ENCODE peak calls at places on chromosomes 3 and 15, in five cellular contexts. G, U, J, V and K are unnamed samples. For H3K4me1 and H3K36me3, the result is how much of the 10 kb centered on the place peaks cover.

GRCh38 chr15:56366211-56366610 is 985 bp downstream of the TEX9 start:
- DNase-seq in J (no peak), U (no peak), V (no peak), G (no peak), K (no peak)

GRCh38 chr15:62325597-62325996 is 160.5 kb upstream of the C2CD4B start:
- DNase-seq in J (no peak), U (no peak), V (no peak), G (no peak), K (no peak)

GRCh38 chr15:67149859-67150824 is 84.7 kb downstream of the SMAD3 start:
- DNase-seq in U (no peak), J (no peak), G (peak), V (no peak), K (no peak)

GRCh38 chr3:163916596-163917560 is 1161.4 kb downstream of the SI start:
- DNase-seq in V (no peak), G (no peak), J (no peak), U (no peak), K (no peak)

GRCh38 chr15:41263891-41264351 is 32.9 kb downstream of the CHP1 start:
- DNase-seq in V (no peak), U (no peak), J (no peak), G (peak), K (no peak)

GRCh38 chr3:195039180-195039843 is 231.6 kb downstream of the XXYLT1 start:
- DNase-seq in J (no peak), U (no peak), G (no peak), V (no peak), K (no peak)

GRCh38 chr15:96314508-96314907 is 16.0 kb upstream of the NR2F2 start:
- DNase-seq in G (no peak), V (no peak), J (no peak), U (no peak), K (no peak)

GRCh38 chr3:123342631-123343080 is 106.2 kb downstream of the ADCY5 start:
- DNase-seq in J (peak), U (peak), V (no peak), G (no peak), K (no peak)

GRCh38 chr3:117281371-117281770 is 571.8 kb downstream of the TUSC7 start:
- DNase-seq in J (no peak), V (no peak), U (no peak), G (peak), K (no peak)

GRCh38 chr3:141312359-141313090 is 55.8 kb upstream of the ZBTB38 start:
- DNase-seq in G (no peak), V (no peak), U (no peak), J (no peak), K (no peak)

GRCh38 chr3:148269816-148270215 is 427.9 kb upstream of the AGTR1 start:
- DNase-seq in J (no peak), U (no peak), G (peak), V (no peak), K (no peak)

GRCh38 chr15:97995881-97996603 is 35.5 kb downstream of the ARRDC4 start:
- DNase-seq in G (peak), U (no peak), V (no peak), J (no peak), K (peak)

GRCh38 chr15:83105450-83105849 is 2.0 kb upstream of the TM6SF1 start:
- DNase-seq in V (no peak), G (no peak), J (no peak), U (no peak), K (no peak)

GRCh38 chr15:92924216-92924615 is 24.1 kb downstream of the CHD2 start:
- DNase-seq in J (no peak), U (no peak), V (no peak), G (no peak), K (no peak)

GRCh38 chr3:31755911-31756658 is 223.4 kb downstream of the STT3B start:
- DNase-seq in G (no peak), U (no peak), J (no peak), V (no peak), K (peak)

GRCh38 chr15:94335616-94336015 is 104.3 kb downstream of the MCTP2 start:
- DNase-seq in V (no peak), G (peak), U (no peak), J (no peak), K (no peak)

GRCh38 chr3:45412731-45413130 is 24.4 kb downstream of the LARS2 start:
- DNase-seq in J (no peak), U (no peak), G (no peak), V (no peak), K (peak)

GRCh38 chr15:67385971-67386370 is 131.4 kb downstream of the IQCH start:
- DNase-seq in G (peak), J (no peak), V (no peak), U (no peak), K (no peak)

GRCh38 chr3:147616998-147617619 is 207.9 kb downstream of the ZIC1 start:
- DNase-seq in U (no peak), J (no peak), V (no peak), G (peak), K (no peak)

GRCh38 chr15:64050281-64051092 is 4.2 kb upstream of the DAPK2 start:
- DNase-seq in V (no peak), G (no peak), U (no peak), J (peak), K (peak)

GRCh38 chr15:101675796-101676582 is 23.8 kb upstream of the TM2D3 start:
- DNase-seq in J (no peak), U (no peak), V (no peak), G (peak), K (no peak)

GRCh38 chr15:80518522-80518921 is 114.3 kb downstream of the ARNT2 start:
- DNase-seq in V (no peak), U (no peak), J (no peak), G (no peak), K (no peak)

GRCh38 chr3:197516517-197516889 is 39.3 kb downstream of the BDH1 start:
- DNase-seq in G (peak), U (no peak), V (peak), J (peak), K (no peak)

GRCh38 chr3:23921052-23921511 is 4.2 kb downstream of the RPL15 start:
- DNase-seq in V (no peak), J (no peak), G (peak), U (no peak), K (no peak)

GRCh38 chr15:56715220-56715619 is 18.1 kb downstream of the ZNF280D start:
- DNase-seq in J (no peak), V (no peak), G (no peak), U (no peak), K (no peak)

GRCh38 chr3:194814878-194815357 is 129.2 kb downstream of the FAM43A start:
- DNase-seq in G (peak), V (no peak), U (no peak), J (no peak), K (no peak)

GRCh38 chr15:41862515-41863116 is 24.0 kb downstream of the PLA2G4B start:
- DNase-seq in U (no peak), V (peak), G (no peak), J (no peak), K (peak)

GRCh38 chr3:114903213-114903612 is 243.9 kb downstream of the ZBTB20 start:
- DNase-seq in U (no peak), G (peak), V (no peak), J (no peak), K (no peak)

GRCh38 chr3:188152660-188153497 is 1.1 kb upstream of the LPP start:
- DNase-seq in U (peak), V (peak), G (peak), J (peak), K (peak)

GRCh38 chr15:66780973-66781718 is 79.1 kb downstream of the SMAD6 start:
- DNase-seq in V (no peak), U (no peak), G (no peak), J (no peak), K (no peak)

GRCh38 chr3:129323651-129324294 is 45.1 kb downstream of the HMCES start:
- DNase-seq in G (peak), V (no peak), J (no peak), U (no peak), K (no peak)

GRCh38 chr15:60798821-60799220 is 319.9 kb upstream of the ICE2 start:
- DNase-seq in G (peak), V (no peak), U (no peak), J (no peak), K (no peak)

GRCh38 chr3:16369247-16369646 is 104.2 kb downstream of the OXNAD1 start:
- DNase-seq in V (no peak), U (no peak), J (no peak), G (peak), K (no peak)

GRCh38 chr3:5035692-5036535 is 56.7 kb downstream of the BHLHE40 start:
- DNase-seq in U (no peak), J (no peak), V (no peak), G (peak), K (no peak)

GRCh38 chr3:159766563-159767185 is 222.0 kb upstream of the IL12A start:
- DNase-seq in J (no peak), G (peak), V (no peak), U (no peak), K (no peak)

GRCh38 chr3:192887701-192888100 is 30.0 kb downstream of the MB21D2 start:
- DNase-seq in U (no peak), V (no peak), J (no peak), G (no peak), K (no peak)

GRCh38 chr3:128714887-128715496 is 11.0 kb upstream of the RAB7A start:
- DNase-seq in G (no peak), V (no peak), U (no peak), J (no peak), K (no peak)

GRCh38 chr15:38895326-38896282 is 331.0 kb upstream of the RASGRP1 start:
- DNase-seq in U (no peak), G (peak), J (no peak), V (no peak), K (no peak)

DNA sequence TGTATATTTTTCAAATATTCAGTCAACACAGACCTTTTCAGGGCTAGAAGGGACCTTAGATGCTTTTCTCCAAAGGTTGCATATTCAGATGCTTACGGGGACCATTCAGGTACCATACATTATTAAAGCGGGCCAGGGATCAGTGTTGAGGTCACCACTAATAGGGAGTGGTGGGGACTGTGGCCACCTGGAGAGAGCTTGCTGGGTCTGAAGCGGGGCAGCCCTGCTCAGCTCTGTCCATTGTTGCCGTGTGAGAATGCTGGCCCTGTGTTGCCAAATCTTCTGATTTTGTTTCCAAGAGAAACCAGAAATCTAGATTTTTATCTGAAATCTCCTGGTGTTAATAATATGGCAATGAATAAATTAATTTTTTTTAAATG is 23.7 kb downstream of the ABHD2 start:
- DNase-seq in J (no peak), U (no peak), V (no peak), G (no peak), K (no peak)
- H3K4me1 ChIP-seq in J (half or more), U (under half), V (half or more), G (under half), K (under half)

GRCh38 chr15:79042213-79042928 is 48.2 kb downstream of the RASGRF1 start:
- DNase-seq in G (no peak), V (no peak), U (no peak), J (no peak), K (no peak)
- H3K36me3 ChIP-seq in G (under half), V (under half), U (under half), J (under half), K (under half)

GRCh38 chr3:11289864-11290263 is 17.7 kb downstream of the ATG7 start:
- DNase-seq in G (peak), V (no peak), U (no peak), J (no peak), K (no peak)
- H3K4me1 ChIP-seq in G (half or more), V (half or more), U (under half), J (under half), K (under half)

DNA sequence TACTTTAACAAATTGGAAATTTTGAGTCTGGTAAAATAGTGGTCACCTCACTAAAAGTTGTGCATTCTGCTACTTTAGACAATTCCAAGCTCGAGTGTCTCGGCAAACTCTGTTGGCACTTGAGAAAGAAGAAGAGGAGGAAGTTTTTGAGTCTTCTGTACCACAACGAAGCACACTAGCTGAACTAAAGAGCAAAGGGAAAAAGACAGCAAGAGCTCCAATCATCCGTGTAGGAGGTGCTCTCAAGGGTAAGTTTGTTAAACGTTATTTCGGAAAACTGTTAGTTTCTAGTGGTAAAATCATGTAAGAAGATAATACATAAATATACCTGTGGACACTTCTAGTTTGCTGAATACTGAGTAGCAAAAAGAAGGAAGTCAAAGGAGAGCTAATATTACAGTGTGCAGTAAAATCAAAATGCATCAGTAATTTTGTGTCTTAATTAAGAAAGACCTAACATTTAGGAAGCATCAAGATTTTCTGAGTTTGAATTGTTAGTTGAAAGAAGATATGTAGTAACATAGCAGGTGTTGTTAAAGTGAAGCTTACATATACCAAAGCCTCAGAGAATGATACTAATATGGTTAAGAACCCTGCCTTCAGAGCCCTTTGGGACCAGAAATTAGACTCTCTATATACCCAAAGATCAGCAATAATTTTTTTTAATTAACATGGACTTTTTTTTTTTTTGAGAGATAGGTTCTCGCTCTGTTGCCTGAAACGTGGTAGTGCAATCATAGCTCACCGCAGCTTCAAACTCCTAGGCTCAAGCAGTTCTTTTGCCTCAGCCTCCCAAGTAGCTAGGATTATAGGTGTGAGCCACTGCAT is 23.0 kb downstream of the BUB1B start:
- DNase-seq in G (no peak), V (no peak), U (no peak), J (no peak), K (no peak)
- H3K36me3 ChIP-seq in G (under half), V (under half), U (under half), J (under half), K (under half)

DNA sequence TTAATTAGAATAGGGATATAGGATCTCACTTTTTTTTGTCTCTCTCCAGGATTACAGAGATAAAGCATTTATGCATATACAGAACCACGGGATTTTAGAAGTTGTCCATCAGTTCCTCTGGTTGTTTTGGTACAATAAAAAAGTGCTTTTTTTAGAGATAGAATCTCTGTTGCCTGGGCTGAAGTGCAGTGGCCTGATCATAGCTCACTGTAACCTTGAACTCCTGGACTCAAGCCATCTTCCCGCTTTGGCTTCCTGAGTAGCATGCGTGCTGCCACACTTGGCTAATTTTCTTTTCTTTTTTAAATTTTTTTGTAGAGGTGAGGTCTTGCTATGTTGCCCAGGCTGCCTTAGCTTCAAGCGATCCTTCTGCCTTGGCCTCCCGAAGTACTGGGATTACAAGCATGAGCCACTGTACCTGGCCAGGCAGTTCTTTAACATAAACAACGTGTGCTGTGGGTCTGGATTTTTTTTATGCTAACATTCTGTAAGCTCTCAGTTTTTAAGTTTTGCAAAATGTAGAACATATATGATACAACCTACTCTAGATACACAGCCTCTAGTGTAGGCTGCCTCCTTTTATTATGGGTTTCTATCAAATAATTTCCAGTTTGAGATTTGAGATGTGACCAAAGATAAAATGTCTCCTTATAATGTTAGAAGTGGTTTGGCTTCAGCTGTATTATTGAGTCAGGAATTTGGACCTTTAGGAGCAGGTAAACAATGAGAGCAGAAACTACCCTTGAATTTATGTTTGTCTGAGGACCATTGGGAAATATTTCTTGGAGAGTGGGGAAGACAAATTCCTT is 57.4 kb upstream of the ULK4 start:
- DNase-seq in J (no peak), V (no peak), G (no peak), U (no peak), K (peak)
- H3K4me1 ChIP-seq in J (under half), V (half or more), G (half or more), U (under half), K (under half)

DNA sequence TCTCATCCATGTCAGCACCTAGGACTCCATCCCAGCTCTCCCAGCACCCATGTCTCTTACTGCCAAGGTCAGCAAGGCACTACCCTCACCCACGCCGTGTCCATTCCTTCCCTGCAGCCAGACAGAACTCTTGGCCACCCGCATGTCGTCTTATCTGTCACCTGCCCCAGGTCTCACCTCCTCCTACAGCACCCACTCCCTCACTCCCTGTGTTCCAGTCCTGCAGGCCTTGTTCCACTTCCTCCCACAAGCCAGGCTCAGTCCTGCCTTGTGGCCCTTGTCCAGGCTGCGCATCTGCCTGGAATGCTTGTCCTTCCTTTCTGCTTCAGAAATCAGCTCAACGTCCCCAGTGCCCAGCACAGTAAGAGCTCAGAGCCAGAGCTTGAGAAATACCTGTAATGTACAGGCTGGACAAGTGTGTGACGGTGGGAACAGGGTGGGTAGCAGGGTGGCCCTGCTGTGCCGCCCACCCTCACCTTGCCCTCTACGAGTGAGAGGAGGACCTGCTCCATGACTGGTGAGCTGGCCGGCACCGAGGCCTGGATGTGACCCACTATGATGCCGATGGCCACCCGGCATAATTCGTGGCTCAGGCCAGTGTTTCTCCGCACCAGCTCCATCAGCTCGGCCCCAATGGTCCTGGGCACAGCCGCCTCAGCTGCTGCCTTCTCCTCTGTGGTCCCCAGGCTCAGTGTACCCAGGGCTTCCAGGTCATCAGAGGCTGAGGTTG is 4.7 kb downstream of the NCKIPSD start:
- DNase-seq in V (no peak), G (no peak), U (no peak), J (no peak), K (no peak)
- H3K36me3 ChIP-seq in V (under half), G (under half), U (under half), J (under half), K (under half)

GRCh38 chr15:78175333-78175732 is 26.2 kb downstream of the IDH3A start:
- DNase-seq in J (no peak), V (no peak), U (no peak), G (no peak), K (peak)
- H3K4me1 ChIP-seq in J (under half), V (under half), U (under half), G (under half), K (under half)

DNA sequence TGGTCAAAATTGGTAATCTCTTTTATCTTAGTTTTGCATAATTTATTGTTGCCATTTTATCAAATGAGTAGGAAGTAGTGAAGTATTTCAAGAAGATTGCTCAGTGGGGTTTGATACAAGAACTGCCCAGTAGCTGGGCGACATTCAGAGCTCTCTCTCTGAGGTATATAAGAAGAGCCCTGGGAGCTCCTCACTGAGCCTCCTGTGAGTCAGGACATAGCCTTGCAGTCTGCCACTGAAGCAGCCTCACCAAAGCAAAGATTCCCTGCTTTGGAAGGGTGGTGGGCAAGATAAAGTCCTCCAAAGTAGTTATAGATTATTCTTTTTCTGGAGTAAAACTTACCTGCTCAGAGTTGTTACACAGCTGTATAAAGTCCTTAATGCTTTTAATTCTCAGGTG is 26.1 kb downstream of the SKIL start:
- DNase-seq in U (no peak), J (no peak), V (no peak), G (peak), K (no peak)
- H3K36me3 ChIP-seq in U (under half), J (under half), V (half or more), G (half or more), K (under half)